ENCODE peak calls at places on chromosomes 5 and 9, in nine cellular contexts. X is NCI-H460; Y is posterior cingulate gyrus; G is left ventricle myocardium inferior; W is RPMI8226; F is CD8-positive, alpha-beta T cell; B is astrocyte of the spinal cord; V is stomach; R is CD4-positive, CD25-positive, alpha-beta regulatory T cell. H is an unnamed sample.

GRCh38 chr5:62143268-62144229 is 162.5 kb upstream of the KIF2A start:
- DNase-seq in X (peak), Y (no peak), G (no peak), W (peak), F (no peak), B (peak), V (no peak), R (no peak), H (no peak)

GRCh38 chr5:167332291-167332690 is 959.2 kb upstream of the WWC1 start:
- DNase-seq in X (no peak), Y (no peak), G (no peak), W (no peak), F (no peak), B (no peak), V (no peak), R (no peak), H (no peak)

GRCh38 chr5:75239681-75240080 is 3.0 kb upstream of the ANKRD31 start:
- DNase-seq in X (no peak), Y (no peak), G (no peak), W (no peak), F (no peak), B (peak), V (no peak), R (no peak), H (no peak)

GRCh38 chr9:127778280-127779135 is at the start of gene SH2D3C:
- DNase-seq in X (no peak), Y (no peak), G (peak), W (peak), F (peak), B (no peak), V (no peak), R (no peak), H (peak)

GRCh38 chr5:55363861-55364260 is 56.1 kb downstream of the MTREX start:
- DNase-seq in X (no peak), Y (no peak), G (no peak), W (no peak), F (no peak), B (peak), V (no peak), R (no peak), H (no peak)

GRCh38 chr5:42542106-42542505 is 118.9 kb downstream of the GHR start:
- DNase-seq in X (no peak), Y (no peak), G (no peak), W (no peak), F (no peak), B (no peak), V (no peak), R (no peak), H (no peak)

GRCh38 chr9:36970007-36970888 is 63.8 kb downstream of the PAX5 start:
- DNase-seq in X (no peak), Y (no peak), G (no peak), W (no peak), F (no peak), B (no peak), V (no peak), R (no peak), H (no peak)

GRCh38 chr5:140420226-140420570 is 18.6 kb downstream of the ANKHD1 start:
- DNase-seq in X (no peak), Y (no peak), G (no peak), W (no peak), F (no peak), B (no peak), V (no peak), R (no peak), H (no peak)

GRCh38 chr9:133303266-133304157 is 28.5 kb upstream of the ABO start:
- DNase-seq in X (no peak), Y (no peak), G (no peak), W (no peak), F (no peak), B (no peak), V (peak), R (no peak), H (no peak)

GRCh38 chr5:103475629-103476240 is 86.9 kb downstream of the NUDT12 start:
- DNase-seq in X (peak), Y (no peak), G (no peak), W (peak), F (no peak), B (peak), V (no peak), R (peak), H (no peak)

GRCh38 chr9:5470122-5470521 is 19.8 kb downstream of the CD274 start:
- DNase-seq in X (no peak), Y (no peak), G (no peak), W (no peak), F (no peak), B (no peak), V (no peak), R (no peak), H (no peak)

GRCh38 chr9:130045657-130046450 is 2.9 kb upstream of the FNBP1 start:
- DNase-seq in X (no peak), Y (no peak), G (no peak), W (no peak), F (no peak), B (no peak), V (no peak), R (no peak), H (no peak)

GRCh38 chr5:77322406-77322805 is 111.9 kb downstream of the PDE8B start:
- DNase-seq in X (no peak), Y (no peak), G (no peak), W (no peak), F (no peak), B (peak), V (no peak), R (no peak), H (no peak)

GRCh38 chr5:180787711-180788431 is 14.7 kb downstream of the MGAT1 start:
- DNase-seq in X (no peak), Y (no peak), G (no peak), W (no peak), F (peak), B (peak), V (no peak), R (no peak), H (no peak)

GRCh38 chr5:142551242-142552067 is 134.4 kb downstream of the FGF1 start:
- DNase-seq in X (no peak), Y (no peak), G (no peak), W (no peak), F (no peak), B (no peak), V (no peak), R (no peak), H (no peak)

GRCh38 chr9:36154213-36154952 is 14.8 kb upstream of the CCIN start:
- DNase-seq in X (no peak), Y (no peak), G (no peak), W (no peak), F (no peak), B (peak), V (no peak), R (no peak), H (no peak)

GRCh38 chr5:20030125-20030524 is 42.1 kb upstream of the CDH18 start:
- DNase-seq in X (no peak), Y (no peak), G (no peak), W (no peak), F (no peak), B (no peak), V (no peak), R (no peak), H (no peak)

GRCh38 chr9:38125889-38126288 is 56.9 kb upstream of the SHB start:
- DNase-seq in X (no peak), Y (no peak), G (no peak), W (no peak), F (no peak), B (no peak), V (no peak), R (no peak), H (no peak)

GRCh38 chr5:27124590-27124989 is 86.2 kb upstream of the CDH9 start:
- DNase-seq in X (peak), Y (no peak), G (no peak), W (peak), F (no peak), B (peak), V (no peak), R (no peak), H (no peak)

GRCh38 chr5:178732281-178732680 is 1.8 kb upstream of the ZNF354A start:
- DNase-seq in X (no peak), Y (no peak), G (no peak), W (no peak), F (no peak), B (no peak), V (no peak), R (no peak), H (no peak)

GRCh38 chr9:127360829-127361228 is 36.1 kb upstream of the SLC2A8 start:
- DNase-seq in X (peak), Y (no peak), G (no peak), W (no peak), F (no peak), B (peak), V (peak), R (no peak), H (no peak)

GRCh38 chr5:424259-425110 is 18.5 kb upstream of the EXOC3 start:
- DNase-seq in X (no peak), Y (no peak), G (no peak), W (peak), F (no peak), B (no peak), V (no peak), R (no peak), H (no peak)

GRCh38 chr5:177296581-177296980 is 6.9 kb downstream of the RAB24 start:
- DNase-seq in X (no peak), Y (no peak), G (no peak), W (no peak), F (no peak), B (no peak), V (no peak), R (no peak), H (no peak)

GRCh38 chr5:27682600-27682999 is 644.2 kb upstream of the CDH9 start:
- DNase-seq in X (no peak), Y (no peak), G (no peak), W (peak), F (no peak), B (no peak), V (no peak), R (no peak), H (no peak)

GRCh38 chr5:140222416-140222815 is 47.4 kb downstream of the CYSTM1 start:
- DNase-seq in X (no peak), Y (no peak), G (no peak), W (no peak), F (no peak), B (no peak), V (no peak), R (no peak), H (no peak)

GRCh38 chr9:19379283-19379682 is 753 bp downstream of the RPS6 start:
- DNase-seq in X (no peak), Y (no peak), G (no peak), W (no peak), F (no peak), B (no peak), V (no peak), R (no peak), H (no peak)

GRCh38 chr5:172266071-172266675 is 17.4 kb downstream of the UBTD2 start:
- DNase-seq in X (no peak), Y (no peak), G (no peak), W (no peak), F (no peak), B (no peak), V (no peak), R (no peak), H (no peak)

GRCh38 chr9:100087218-100087617 is 11.6 kb downstream of the ERP44 start:
- DNase-seq in X (no peak), Y (no peak), G (no peak), W (no peak), F (no peak), B (peak), V (no peak), R (peak), H (peak)

GRCh38 chr5:37665889-37666288 is 174.0 kb downstream of the GDNF start:
- DNase-seq in X (no peak), Y (peak), G (peak), W (no peak), F (no peak), B (peak), V (no peak), R (no peak), H (no peak)

GRCh38 chr5:135810188-135810943 is 24.1 kb upstream of the SLC25A48 start:
- DNase-seq in X (no peak), Y (no peak), G (no peak), W (no peak), F (no peak), B (no peak), V (no peak), R (no peak), H (no peak)

GRCh38 chr5:1037123-1037670 is 28.6 kb downstream of the NKD2 start:
- DNase-seq in X (no peak), Y (no peak), G (peak), W (peak), F (no peak), B (no peak), V (no peak), R (no peak), H (no peak)

GRCh38 chr9:137836831-137837241 is 40.7 kb upstream of the CACNA1B start:
- DNase-seq in X (no peak), Y (no peak), G (no peak), W (no peak), F (no peak), B (no peak), V (no peak), R (no peak), H (no peak)

GRCh38 chr5:154278172-154278571 is 87.6 kb downstream of the GALNT10 start:
- DNase-seq in X (no peak), Y (no peak), G (no peak), W (no peak), F (no peak), B (peak), V (no peak), R (no peak), H (no peak)

GRCh38 chr5:103207653-103208052 is 50.9 kb upstream of the MACIR start:
- DNase-seq in X (no peak), Y (no peak), G (no peak), W (no peak), F (no peak), B (no peak), V (no peak), R (no peak), H (no peak)

GRCh38 chr9:122251351-122251750 is 13.3 kb downstream of the RBM18 start:
- DNase-seq in X (no peak), Y (no peak), G (no peak), W (no peak), F (no peak), B (no peak), V (no peak), R (no peak), H (no peak)

GRCh38 chr5:14156611-14157493 is 13.7 kb downstream of the TRIO start:
- DNase-seq in X (peak), Y (no peak), G (no peak), W (peak), F (no peak), B (peak), V (no peak), R (no peak), H (no peak)

GRCh38 chr9:82513976-82514735 is 525.6 kb downstream of the SPATA31D1 start:
- DNase-seq in X (no peak), Y (no peak), G (no peak), W (no peak), F (no peak), B (no peak), V (no peak), R (no peak), H (no peak)

GRCh38 chr5:122999947-123000563 is 36.5 kb downstream of the PPIC start:
- DNase-seq in X (peak), Y (no peak), G (no peak), W (peak), F (no peak), B (peak), V (peak), R (no peak), H (no peak)